ENCODE peak calls at places on chromosomes 2 and 18, in seven cellular contexts. N is fibroblast of lung; X is left cardiac atrium; E is left lung; I is lower leg skin; O is right cardiac atrium; G is activated naive CD8-positive, alpha-beta T cell treated with anti-CD3 and anti-CD28 coated beads, Interleukin-2, amount 50 U/mL, for 24 hours. D is an unnamed sample.

GRCh38 chr2:225894240-225894980 is 494.9 kb downstream of the NYAP2 start:
- DNase-seq in I (no peak), G (no peak), N (peak; percentile 65), X (no peak), E (no peak), O (no peak), D (peak; percentile 48)

GRCh38 chr2:99256677-99257076 is 1.2 kb upstream of the LYG2 start:
- DNase-seq in I (no peak), N (no peak), E (no peak), G (no peak), O (no peak), X (no peak), D (no peak)

GRCh38 chr2:180542510-180542909 is 437.9 kb upstream of the UBE2E3 start:
- DNase-seq in O (no peak), N (no peak), G (no peak), E (no peak), I (no peak), X (no peak), D (no peak)

GRCh38 chr2:152509772-152510491 is 175.0 kb downstream of the FMNL2 start:
- DNase-seq in I (no peak), X (no peak), G (no peak), O (no peak), E (no peak), N (no peak), D (no peak)

GRCh38 chr18:75687626-75688025 is 260.1 kb upstream of the SMIM21 start:
- DNase-seq in O (no peak), I (no peak), E (no peak), X (no peak), G (no peak), N (no peak), D (no peak)

GRCh38 chr2:198807131-198807530 is 650.6 kb downstream of the SATB2 start:
- DNase-seq in E (no peak), G (no peak), O (no peak), X (no peak), I (no peak), N (peak; percentile 6), D (no peak)

GRCh38 chr2:55051026-55051866 is 995 bp upstream of the RTN4 start:
- DNase-seq in G (peak; percentile 33), E (peak; percentile 66), N (peak; percentile 99), O (peak; percentile 58), I (peak; percentile 92), X (peak; percentile 71), D (peak; percentile 98)

GRCh38 chr2:42086500-42086953 is 38.7 kb downstream of the PKDCC start:
- DNase-seq in E (no peak), I (no peak), X (no peak), O (peak; percentile 32), N (peak; percentile 80), G (no peak), D (peak; percentile 61)

GRCh38 chr2:74005786-74006185 is 21.1 kb downstream of the TET3 start:
- DNase-seq in E (no peak), N (no peak), O (no peak), G (no peak), X (no peak), I (peak; percentile 42), D (no peak)

GRCh38 chr18:3808985-3809780 is 359.2 kb downstream of the TGIF1 start:
- DNase-seq in E (no peak), G (no peak), N (no peak), X (no peak), I (no peak), O (no peak), D (no peak)

GRCh38 chr2:177543007-177543760 is 150.6 kb downstream of the AGPS start:
- DNase-seq in E (no peak), X (no peak), G (no peak), I (no peak), O (peak; percentile 25), N (peak; percentile 49), D (peak; percentile 64)

GRCh38 chr2:75790121-75790520 is 79.4 kb upstream of the GCFC2 start:
- DNase-seq in O (no peak), E (no peak), X (no peak), G (no peak), N (no peak), I (no peak), D (no peak)

GRCh38 chr18:499351-500229 is 911 bp downstream of the COLEC12 start:
- DNase-seq in X (no peak), G (no peak), O (peak; percentile 19), E (peak; percentile 50), I (peak; percentile 88), N (peak; percentile 48), D (peak; percentile 56)

GRCh38 chr2:60064687-60065361 is 488.6 kb downstream of the BCL11A start:
- DNase-seq in X (no peak), G (no peak), N (no peak), O (no peak), I (no peak), E (no peak), D (no peak)

GRCh38 chr2:150977296-150977695 is 284.4 kb downstream of the RBM43 start:
- DNase-seq in N (no peak), I (no peak), E (peak; percentile 77), G (no peak), O (no peak), X (no peak), D (no peak)

GRCh38 chr2:6352906-6353515 is 512.7 kb downstream of the CMPK2 start:
- DNase-seq in O (peak; percentile 36), E (no peak), X (peak; percentile 46), G (no peak), N (peak; percentile 50), I (no peak), D (peak; percentile 10)

GRCh38 chr2:120642646-120643045 is 93.0 kb upstream of the GLI2 start:
- DNase-seq in E (no peak), G (no peak), I (peak; percentile 59), X (no peak), N (no peak), O (no peak), D (no peak)

GRCh38 chr2:105431367-105432088 is 32.7 kb upstream of the FHL2 start:
- DNase-seq in G (no peak), E (peak; percentile 42), I (no peak), X (peak; percentile 80), O (peak; percentile 67), N (peak; percentile 53), D (no peak)

D was measured in H4.